ENCODE peak calls at places on chromosome 16, in five cellular contexts. Y, Q, L, U and T are unnamed samples.

GRCh38 chr16:26316683-26317464 is 625.1 kb downstream of the HS3ST4 start:
- DNase-seq in Q (no peak), Y (no peak), L (no peak), U (no peak), T (no peak)

GRCh38 chr16:77374384-77374783 is 60.5 kb downstream of the ADAMTS18 start:
- DNase-seq in Y (no peak), U (no peak), L (no peak), Q (no peak), T (no peak)

GRCh38 chr16:75457485-75458021 is 6.9 kb downstream of the TMEM170A start:
- DNase-seq in L (no peak), Y (no peak), U (no peak), Q (no peak), T (no peak)

GRCh38 chr16:66154801-66155200 is 211.7 kb upstream of the CDH5 start:
- DNase-seq in Q (no peak), L (no peak), U (no peak), Y (no peak), T (no peak)

GRCh38 chr16:4684030-4684715 is 9.2 kb upstream of the NUDT16L1 start:
- DNase-seq in Y (no peak), Q (no peak), L (no peak), U (no peak), T (no peak)

GRCh38 chr16:81076566-81077076 is 417 bp downstream of the C16orf46 start:
- DNase-seq in Q (peak), Y (peak), U (peak), L (peak), T (peak)

GRCh38 chr16:87471278-87472141 is 21.3 kb downstream of the ZCCHC14 start:
- DNase-seq in Y (no peak), U (no peak), Q (no peak), L (no peak), T (no peak)

GRCh38 chr16:30122621-30123160 is 329 bp downstream of the MAPK3 start:
- DNase-seq in L (no peak), Q (peak), U (peak), Y (no peak), T (no peak)

GRCh38 chr16:78045865-78046581 is 23.7 kb downstream of the CLEC3A start:
- DNase-seq in L (no peak), Q (peak), U (peak), Y (peak), T (no peak)

GRCh38 chr16:58614212-58614611 is 15.4 kb downstream of the CNOT1 start:
- DNase-seq in L (no peak), U (no peak), Y (no peak), Q (no peak), T (no peak)

GRCh38 chr16:84677017-84677803 is 22.6 kb upstream of the USP10 start:
- DNase-seq in U (no peak), Q (no peak), L (no peak), Y (no peak), T (no peak)

GRCh38 chr16:66905633-66906539 is 12.8 kb downstream of the CDH16 start:
- DNase-seq in U (peak), Y (no peak), Q (no peak), L (no peak), T (no peak)

GRCh38 chr16:56424404-56424765 is 960 bp downstream of the AMFR start:
- DNase-seq in U (peak), L (peak), Y (no peak), Q (no peak), T (no peak)

GRCh38 chr16:81567987-81568748 is 123.6 kb downstream of the CMIP start:
- DNase-seq in L (peak), Q (no peak), Y (peak), U (peak), T (no peak)

GRCh38 chr16:72876221-72876620 is 171.7 kb downstream of the ZFHX3 start:
- DNase-seq in Q (no peak), Y (no peak), L (no peak), U (peak), T (no peak)

GRCh38 chr16:6714510-6714909 is 618.1 kb upstream of the RBFOX1 start:
- DNase-seq in Y (no peak), Q (no peak), L (no peak), U (no peak), T (no peak)

GRCh38 chr16:24045641-24046040 is 209.9 kb downstream of the PRKCB start:
- DNase-seq in Q (no peak), U (no peak), L (peak), Y (no peak), T (no peak)

GRCh38 chr16:54585966-54586365 is 299.4 kb upstream of the IRX3 start:
- DNase-seq in Y (no peak), U (no peak), Q (no peak), L (no peak), T (no peak)